ENCODE peak calls at places on chromosomes 12 and 14, in six cellular contexts. U is K562, O is GM12891, V is HepG2, Y is H1, D is GM12878. X is an unnamed sample.

GRCh38 chr12:6215932-6216494 is 15.8 kb downstream of the CD9 start:
- DNase-seq in U (no peak), O (no peak), V (no peak), Y (no peak), D (no peak), X (no peak)

GRCh38 chr12:57883057-57883456 is 36.5 kb upstream of the CTDSP2 start:
- DNase-seq in U (no peak), O (no peak), V (no peak), Y (no peak), D (no peak), X (no peak)

GRCh38 chr12:94305293-94305957 is 154.2 kb downstream of the CEP83 start:
- DNase-seq in U (no peak), O (no peak), V (peak), Y (no peak), D (peak), X (no peak)

GRCh38 chr12:94534278-94534677 is 74.6 kb upstream of the CEP83 start:
- DNase-seq in U (no peak), O (no peak), V (no peak), Y (no peak), D (no peak), X (no peak)

GRCh38 chr12:113880993-113881392 is 85.1 kb downstream of the RBM19 start:
- DNase-seq in U (no peak), O (no peak), V (no peak), Y (no peak), D (no peak), X (no peak)

GRCh38 chr14:100504372-100505078 is 82.7 kb downstream of the BEGAIN start:
- DNase-seq in U (no peak), O (no peak), V (peak), Y (no peak), D (no peak), X (no peak)

GRCh38 chr12:79955561-79955960 is 20.7 kb upstream of the PPP1R12A start:
- DNase-seq in U (no peak), O (no peak), V (no peak), Y (no peak), D (no peak), X (no peak)

GRCh38 chr12:4322789-4323188 is 1.8 kb downstream of the TIGAR start:
- DNase-seq in U (no peak), O (no peak), V (no peak), Y (no peak), D (no peak), X (no peak)

GRCh38 chr14:79103764-79104163 is 933.6 kb downstream of the NRXN3 start:
- DNase-seq in U (no peak), O (no peak), V (no peak), Y (no peak), D (no peak), X (no peak)

GRCh38 chr14:100825691-100826331 is at the start of gene MEG3:
- DNase-seq in U (no peak), O (no peak), V (no peak), Y (no peak), D (no peak), X (no peak)

GRCh38 chr12:48247181-48247966 is 44.3 kb upstream of the OR10AD1 start:
- DNase-seq in U (no peak), O (no peak), V (no peak), Y (no peak), D (no peak), X (no peak)

GRCh38 chr12:93094988-93095737 is 166.1 kb upstream of the EEA1 start:
- DNase-seq in U (no peak), O (no peak), V (no peak), Y (no peak), D (peak), X (peak)

GRCh38 chr12:50734409-50735263 is 29.3 kb upstream of the ATF1 start:
- DNase-seq in U (peak), O (peak), V (peak), Y (peak), D (no peak), X (no peak)

GRCh38 chr14:100147691-100148464 is 11.6 kb downstream of the DEGS2 start:
- DNase-seq in U (no peak), O (no peak), V (no peak), Y (no peak), D (no peak), X (no peak)

GRCh38 chr12:46473634-46474201 is 101.1 kb upstream of the SLC38A2 start:
- DNase-seq in U (peak), O (no peak), V (peak), Y (no peak), D (peak), X (no peak)

GRCh38 chr12:131370321-131370720 is 340.6 kb upstream of the SFSWAP start:
- DNase-seq in U (no peak), O (no peak), V (no peak), Y (no peak), D (no peak), X (no peak)

GRCh38 chr12:132604108-132605054 is 6.0 kb downstream of the LRCOL1 start:
- DNase-seq in U (no peak), O (no peak), V (no peak), Y (no peak), D (no peak), X (no peak)

GRCh38 chr14:99924379-99924778 is 131.2 kb downstream of the EML1 start:
- DNase-seq in U (no peak), O (no peak), V (no peak), Y (no peak), D (no peak), X (no peak)

GRCh38 chr14:101577221-101577909 is 16.1 kb downstream of the DIO3 start:
- DNase-seq in U (no peak), O (no peak), V (no peak), Y (no peak), D (no peak), X (no peak)

GRCh38 chr12:125533434-125534029 is 468.3 kb downstream of the AACS start:
- DNase-seq in U (peak), O (peak), V (peak), Y (peak), D (no peak), X (peak)

GRCh38 chr12:46801293-46801692 is 24.5 kb downstream of the SLC38A4 start:
- DNase-seq in U (no peak), O (no peak), V (peak), Y (no peak), D (no peak), X (no peak)

GRCh38 chr14:23402296-23403138 is 5.6 kb downstream of the MYH6 start:
- DNase-seq in U (no peak), O (no peak), V (no peak), Y (no peak), D (no peak), X (no peak)

GRCh38 chr12:112961536-112961935 is 16.8 kb upstream of the OAS2 start:
- DNase-seq in U (no peak), O (no peak), V (no peak), Y (no peak), D (no peak), X (no peak)

GRCh38 chr14:37844614-37845013 is 249.2 kb downstream of the TTC6 start:
- DNase-seq in U (no peak), O (no peak), V (no peak), Y (no peak), D (no peak), X (no peak)

GRCh38 chr12:6375269-6376078 is at the start of gene SCNN1A:
- DNase-seq in U (no peak), O (no peak), V (no peak), Y (peak), D (no peak), X (no peak)

GRCh38 chr14:61694830-61695694 is at the start of gene HIF1A:
- DNase-seq in U (peak), O (peak), V (peak), Y (peak), D (peak), X (peak)

DNA sequence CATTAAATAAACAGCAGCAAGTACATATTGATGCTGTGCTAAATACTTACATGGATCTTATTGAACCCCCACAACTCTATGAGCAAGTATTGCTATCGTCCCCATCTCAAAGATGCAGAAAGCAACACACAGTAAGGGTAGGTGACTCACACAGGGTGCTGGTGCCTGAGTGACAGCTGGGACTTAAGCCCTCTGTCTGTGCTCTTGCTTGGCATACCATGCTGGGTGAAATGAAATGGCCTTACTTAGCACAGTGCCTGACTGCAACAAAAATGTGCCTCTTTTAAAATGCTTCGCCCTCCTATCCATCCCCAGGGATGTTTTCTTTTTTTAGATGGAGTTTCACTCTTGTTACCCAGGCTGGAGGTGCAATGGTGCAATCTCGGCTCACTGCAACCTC is 788 bp downstream of the TEX52 start:
- DNase-seq in U (no peak), O (no peak), V (no peak), Y (no peak), D (no peak), X (no peak)
- TF ChIP-seq TAF1 in U (no peak), O (no peak), V (no peak), Y (no peak), D (no peak), X (no peak)

DNA sequence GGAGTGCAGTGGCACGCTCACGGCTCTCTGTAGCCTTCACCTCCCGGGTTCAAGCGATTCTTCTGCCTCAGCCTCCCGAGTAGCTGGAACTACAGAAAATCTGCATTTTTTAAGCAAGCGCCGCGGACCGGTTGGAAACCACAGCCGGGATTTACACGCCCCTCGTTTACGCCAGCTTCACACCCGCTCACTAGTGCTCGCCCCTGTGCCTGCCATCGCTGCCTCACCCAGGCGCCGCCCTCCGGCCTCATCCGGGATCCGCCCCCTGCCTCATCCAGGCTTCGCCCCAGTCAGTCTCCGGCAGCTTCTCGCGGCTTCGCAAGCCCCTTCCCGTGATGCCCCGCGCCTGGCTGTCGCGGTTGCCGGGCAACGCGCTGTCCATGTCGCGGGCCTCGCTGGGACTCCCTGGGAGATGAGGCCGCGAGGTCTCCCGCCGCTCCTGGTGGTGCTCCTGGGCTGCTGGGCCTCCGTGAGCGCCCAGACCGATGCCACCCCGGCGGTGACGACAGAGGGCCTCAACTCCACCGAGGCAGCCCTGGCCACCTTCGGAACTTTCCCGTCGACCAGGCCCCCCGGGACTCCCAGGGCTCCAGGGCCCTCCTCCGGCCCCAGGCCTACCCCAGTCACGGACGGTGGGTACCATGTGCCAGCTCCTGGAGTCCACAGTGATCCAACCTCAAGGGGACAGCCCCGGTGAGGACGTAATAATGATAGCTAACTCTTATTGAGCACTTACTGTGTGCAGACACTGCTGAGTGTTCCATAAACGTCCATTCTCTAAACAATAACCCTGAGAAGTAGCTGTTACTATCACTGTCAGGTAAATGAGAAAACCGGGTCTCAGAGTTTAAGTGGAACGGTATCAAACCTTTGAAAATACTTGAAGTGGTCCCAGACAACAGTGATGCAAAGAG is at the start of gene TCTN1:
- DNase-seq in U (peak), O (peak), V (peak), Y (peak), D (peak), X (peak)
- TF ChIP-seq POLR2A in U (peak), O (peak), V (peak), Y (peak), D (peak), X (peak)

GRCh38 chr14:73589128-73589527 is 2.5 kb upstream of the ACOT4 start:
- DNase-seq in U (no peak), O (no peak), V (no peak), Y (no peak), D (no peak), X (no peak)

GRCh38 chr14:73594491-73594890 is 2.8 kb downstream of the ACOT4 start:
- DNase-seq in U (no peak), O (no peak), V (no peak), Y (no peak), D (no peak), X (no peak)

GRCh38 chr14:73591690-73592448 is at the start of gene ACOT4:
- DNase-seq in U (no peak), O (peak), V (no peak), Y (peak), D (no peak), X (peak)
- TF ChIP-seq TAF1 in U (no peak), O (no peak), V (no peak), Y (peak), D (no peak), X (peak)

DNA sequence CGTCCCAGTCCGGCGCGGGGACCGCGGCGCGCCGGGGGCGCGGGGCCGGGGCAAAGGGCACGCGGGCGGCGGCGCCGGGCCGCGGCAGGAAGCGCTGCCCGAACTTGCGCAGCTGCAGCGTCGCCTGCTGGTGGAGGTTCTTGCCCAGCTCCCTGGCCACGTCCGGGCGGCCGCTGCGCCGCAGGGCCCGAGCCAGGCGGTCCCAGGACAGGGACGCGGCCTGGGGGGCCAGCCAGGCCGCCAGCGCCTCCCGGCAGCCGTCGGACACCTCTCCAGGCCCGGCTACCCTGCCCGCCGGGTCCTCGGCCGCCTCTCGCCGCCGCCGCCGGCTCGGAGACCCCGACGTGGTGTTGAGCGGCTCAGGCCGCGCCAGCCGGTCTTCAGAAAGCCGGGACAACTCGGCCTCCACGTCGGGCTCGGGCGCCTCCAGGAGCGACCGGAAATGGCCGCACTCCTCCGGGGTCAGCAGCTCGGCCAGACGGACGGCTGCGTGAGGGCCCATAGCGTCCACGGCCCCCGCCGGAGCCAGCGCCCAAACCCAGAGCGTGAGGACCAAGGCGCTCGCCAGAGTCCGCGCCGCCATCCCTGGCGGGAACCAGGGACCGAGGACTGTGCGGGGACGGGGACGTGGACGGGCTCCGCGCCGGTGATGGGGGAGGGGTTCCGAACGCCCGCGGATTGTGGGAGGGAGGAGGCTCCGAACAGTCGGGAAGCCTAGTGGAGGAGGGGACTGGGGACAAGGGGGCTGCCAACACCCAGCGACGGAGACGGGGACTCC is 34.0 kb downstream of the FIGNL2 start:
- DNase-seq in U (peak), O (peak), V (peak), Y (peak), D (no peak), X (peak)
- TF ChIP-seq POLR2A in U (no peak), O (no peak), V (peak), Y (no peak), D (no peak), X (no peak)

GRCh38 chr12:53299101-53299453 is 418 bp upstream of the MYG1 start:
- DNase-seq in U (peak), O (no peak), V (peak), Y (no peak), D (no peak), X (no peak)
- TF ChIP-seq TAF1 in U (peak), O (no peak), V (no peak), Y (no peak), D (no peak), X (no peak)

DNA sequence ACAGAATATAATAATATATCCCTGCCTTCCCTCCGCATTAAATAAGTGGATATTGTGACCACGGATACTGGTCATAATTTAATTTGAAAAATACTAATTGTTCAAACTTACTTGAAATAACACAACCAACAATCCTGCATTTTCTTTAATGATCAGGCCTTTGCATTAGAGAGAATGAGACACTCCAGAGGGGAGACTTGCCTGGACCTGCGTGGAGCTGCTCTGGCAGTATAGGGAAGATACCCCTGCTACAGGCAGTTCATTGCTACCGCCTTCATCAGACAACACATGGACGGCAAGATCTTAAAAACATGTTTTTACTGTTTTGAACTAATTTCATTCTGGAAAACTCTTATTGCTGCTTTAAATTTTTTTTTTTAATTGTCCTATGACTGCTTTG is 211.0 kb upstream of the FAR2 start:
- DNase-seq in U (no peak), O (no peak), V (no peak), Y (no peak), D (no peak), X (no peak)
- TF ChIP-seq POLR2A in U (no peak), O (no peak), V (no peak), Y (no peak), D (no peak), X (no peak)

DNA sequence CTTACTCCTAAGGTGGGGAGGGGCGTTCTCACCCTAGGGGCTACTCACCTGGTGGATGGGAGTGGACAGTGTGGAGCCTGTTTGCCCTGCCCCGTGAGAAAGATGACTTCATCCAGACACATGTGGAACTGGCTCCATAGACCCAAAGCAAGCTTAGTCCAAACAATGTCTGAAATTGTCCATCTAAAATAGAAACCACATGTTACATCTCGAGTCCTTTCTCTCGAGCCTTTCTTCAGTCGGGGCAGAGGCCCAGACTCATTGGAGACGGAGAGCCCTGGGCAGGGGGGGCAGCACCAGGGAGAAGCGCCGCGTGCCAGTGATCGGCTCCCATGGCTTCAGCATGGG is 4.3 kb downstream of the SIVA1 start:
- DNase-seq in U (no peak), O (no peak), V (no peak), Y (no peak), D (no peak), X (no peak)
- TF ChIP-seq TAF1 in U (no peak), O (no peak), V (no peak), Y (no peak), D (no peak), X (no peak)